ENCODE peak calls at places on chromosomes 1 and 21, in four cellular contexts. Z is NCI-H1092, Y is fibroblast of pulmonary artery, M is GM19239. Q is an unnamed sample.

GRCh38 chr1:44881011-44881632 is 38.1 kb upstream of the PTCH2 start:
- DNase-seq in Z (no peak), Y (peak), M (no peak), Q (no peak)

GRCh38 chr1:183096889-183097288 is 73.7 kb downstream of the LAMC1 start:
- DNase-seq in Y (peak), M (no peak), Z (no peak), Q (no peak)

GRCh38 chr1:29690156-29690555 is 453.8 kb downstream of the PTPRU start:
- DNase-seq in Y (no peak), M (no peak), Z (no peak), Q (no peak)

GRCh38 chr1:43970911-43971310 is 1.1 kb downstream of the DPH2 start:
- DNase-seq in Z (no peak), M (no peak), Y (no peak), Q (no peak)

GRCh38 chr1:236345728-236346127 is 48.4 kb upstream of the EDARADD start:
- DNase-seq in M (no peak), Z (peak), Y (no peak), Q (no peak)

GRCh38 chr1:59032221-59032620 is 248.4 kb upstream of the JUN start:
- DNase-seq in Z (no peak), M (no peak), Y (no peak), Q (no peak)

GRCh38 chr1:201104141-201104540 is 8.1 kb downstream of the CACNA1S start:
- DNase-seq in Z (no peak), M (no peak), Y (no peak), Q (no peak)

GRCh38 chr1:12486401-12487005 is 131.5 kb downstream of the DHRS3 start:
- DNase-seq in Z (no peak), M (no peak), Y (no peak), Q (peak)

GRCh38 chr1:24912359-24913273 is 17.5 kb downstream of the RUNX3 start:
- DNase-seq in Z (no peak), M (no peak), Y (no peak), Q (no peak)

GRCh38 chr21:23963454-23963853 is 1643.8 kb downstream of the MRPL39 start:
- DNase-seq in Z (no peak), M (no peak), Y (no peak), Q (no peak)

GRCh38 chr1:219527994-219528393 is 84.9 kb downstream of the ZC3H11B start:
- DNase-seq in Y (no peak), Z (no peak), M (no peak), Q (no peak)

GRCh38 chr1:91883470-91883869 is 2.5 kb downstream of the TGFBR3 start:
- DNase-seq in Y (peak), M (no peak), Z (no peak), Q (no peak)

Q was measured in Calu3.